ENCODE peak calls at places on chromosomes 3 and 15, in four cellular contexts. O is HepG2, K is K562, B is GM12878. L is an unnamed sample.

GRCh38 chr3:65342084-65342683 is 654.4 kb upstream of the ADAMTS9 start:
- DNase-seq in O (peak; percentile 35), K (peak; percentile 75), B (no peak), L (peak; percentile 87)

GRCh38 chr3:104763007-104763406 is 603.7 kb upstream of the ALCAM start:
- DNase-seq in O (no peak), K (no peak), B (no peak), L (no peak)

GRCh38 chr3:190101320-190102117 is 19.2 kb downstream of the P3H2 start:
- DNase-seq in O (no peak), K (no peak), B (no peak), L (no peak)

GRCh38 chr3:150218841-150219240 is 189.3 kb upstream of the TSC22D2 start:
- DNase-seq in O (no peak), K (no peak), B (no peak), L (no peak)

GRCh38 chr15:34588046-34588674 is 4.7 kb upstream of the GOLGA8B start:
- DNase-seq in O (peak; percentile 80), K (peak; percentile 87), B (no peak), L (peak; percentile 60)

GRCh38 chr15:33126559-33127290 is 67.8 kb downstream of the FMN1 start:
- DNase-seq in O (peak; percentile 9), K (peak; percentile 24), B (no peak), L (no peak)

GRCh38 chr3:126558336-126559071 is at the start of gene C3orf22:
- DNase-seq in O (no peak), K (no peak), B (no peak), L (no peak)

GRCh38 chr15:61857169-61857829 is 202.9 kb downstream of the VPS13C start:
- DNase-seq in O (no peak), K (no peak), B (no peak), L (no peak)

GRCh38 chr3:182784542-182784941 is 8.8 kb upstream of the ATP11B start:
- DNase-seq in O (no peak), K (peak; percentile 70), B (no peak), L (no peak)

GRCh38 chr3:129576514-129577345 is 29.7 kb downstream of the PLXND1 start:
- DNase-seq in O (peak; percentile 33), K (no peak), B (peak; percentile 35), L (no peak)

GRCh38 chr3:48966876-48967361 is 23.1 kb upstream of the P4HTM start:
- DNase-seq in O (no peak), K (no peak), B (no peak), L (no peak)

GRCh38 chr3:183202004-183202722 is 39.6 kb upstream of the LAMP3 start:
- DNase-seq in O (no peak), K (no peak), B (no peak), L (no peak)

GRCh38 chr3:148718982-148719862 is 21.5 kb downstream of the AGTR1 start:
- DNase-seq in O (no peak), K (no peak), B (no peak), L (peak; percentile 16)

GRCh38 chr3:87082806-87083440 is 92.0 kb upstream of the VGLL3 start:
- DNase-seq in O (peak; percentile 34), K (peak; percentile 48), B (no peak), L (no peak)

GRCh38 chr3:155131104-155131503 is 51.0 kb downstream of the MME start:
- DNase-seq in O (no peak), K (peak; percentile 92), B (no peak), L (no peak)

GRCh38 chr3:9942164-9942563 is 8.5 kb downstream of the CRELD1 start:
- DNase-seq in O (no peak), K (no peak), B (no peak), L (no peak)

GRCh38 chr3:84634668-84635067 is 324.1 kb upstream of the CADM2 start:
- DNase-seq in O (no peak), K (no peak), B (no peak), L (no peak)

GRCh38 chr15:46956456-46956855 is 760.8 kb upstream of the SEMA6D start:
- DNase-seq in O (no peak), K (no peak), B (no peak), L (no peak)

GRCh38 chr3:72224804-72225509 is 440.0 kb upstream of the PROK2 start:
- DNase-seq in O (no peak), K (no peak), B (no peak), L (no peak)

GRCh38 chr3:39141211-39141995 is 12.0 kb downstream of the CSRNP1 start:
- DNase-seq in O (no peak), K (peak; percentile 34), B (no peak), L (no peak)

GRCh38 chr15:34810455-34811146 is 15.3 kb upstream of the ACTC1 start:
- DNase-seq in O (no peak), K (peak; percentile 32), B (no peak), L (no peak)

DNA sequence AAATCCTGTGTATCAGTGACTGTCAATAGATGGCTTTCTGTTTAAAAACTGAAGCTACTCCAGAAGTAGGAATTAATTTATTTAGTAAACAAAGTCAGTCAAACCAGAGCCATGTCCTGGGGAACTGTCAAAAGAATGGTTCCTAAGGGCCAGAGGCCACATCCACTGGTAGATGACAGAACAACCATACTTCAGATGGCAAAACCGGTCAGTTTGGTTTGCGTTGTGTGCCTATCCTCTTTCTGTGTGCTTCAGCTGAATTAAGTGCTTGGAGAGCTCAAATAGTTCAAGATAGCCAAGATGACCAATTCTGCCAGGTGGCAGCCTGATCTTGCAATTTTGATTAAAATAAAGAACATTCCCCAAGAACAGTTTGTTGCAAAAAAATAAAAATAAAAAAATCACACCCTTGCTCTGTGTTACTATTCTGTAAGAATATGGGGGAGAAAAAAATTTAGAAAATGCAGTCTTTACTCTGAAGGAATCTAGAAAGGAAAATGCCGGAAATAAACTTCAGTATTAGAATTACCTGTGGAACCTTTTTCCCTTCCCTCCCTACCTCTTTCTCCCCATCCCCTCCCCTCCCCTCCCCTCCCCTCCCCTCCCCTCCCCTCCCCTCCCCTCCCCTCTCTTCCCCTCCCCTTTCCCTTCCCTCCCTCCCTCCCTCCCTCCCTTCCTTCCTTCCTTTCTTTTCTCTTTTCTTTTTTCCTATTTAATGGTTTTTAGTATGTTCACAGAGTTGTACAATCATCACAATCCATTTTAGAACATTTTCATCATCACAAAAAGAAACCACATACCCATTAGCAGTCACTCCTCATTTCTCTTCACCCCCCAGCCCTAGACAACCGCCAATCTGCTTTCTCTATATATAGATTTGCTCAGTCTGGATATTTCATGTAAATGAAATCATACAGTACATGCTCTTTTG is 2.6 kb downstream of the MAP3K13 start:
- DNase-seq in O (no peak), K (no peak), B (no peak), L (no peak)
- TF ChIP-seq NR2C2 in O (no peak), K (no peak), B (no peak), L (no peak)

GRCh38 chr3:122635789-122636188 is 44.9 kb upstream of the PARP14 start:
- DNase-seq in O (no peak), K (no peak), B (no peak), L (no peak)

GRCh38 chr3:122640437-122640999 is 40.1 kb upstream of the PARP14 start:
- DNase-seq in O (no peak), K (no peak), B (no peak), L (no peak)

GRCh38 chr3:122636697-122637096 is 43.9 kb upstream of the PARP14 start:
- DNase-seq in O (no peak), K (no peak), B (no peak), L (no peak)
- TF ChIP-seq NR2C2 in O (no peak), K (no peak), B (no peak), L (no peak)

DNA sequence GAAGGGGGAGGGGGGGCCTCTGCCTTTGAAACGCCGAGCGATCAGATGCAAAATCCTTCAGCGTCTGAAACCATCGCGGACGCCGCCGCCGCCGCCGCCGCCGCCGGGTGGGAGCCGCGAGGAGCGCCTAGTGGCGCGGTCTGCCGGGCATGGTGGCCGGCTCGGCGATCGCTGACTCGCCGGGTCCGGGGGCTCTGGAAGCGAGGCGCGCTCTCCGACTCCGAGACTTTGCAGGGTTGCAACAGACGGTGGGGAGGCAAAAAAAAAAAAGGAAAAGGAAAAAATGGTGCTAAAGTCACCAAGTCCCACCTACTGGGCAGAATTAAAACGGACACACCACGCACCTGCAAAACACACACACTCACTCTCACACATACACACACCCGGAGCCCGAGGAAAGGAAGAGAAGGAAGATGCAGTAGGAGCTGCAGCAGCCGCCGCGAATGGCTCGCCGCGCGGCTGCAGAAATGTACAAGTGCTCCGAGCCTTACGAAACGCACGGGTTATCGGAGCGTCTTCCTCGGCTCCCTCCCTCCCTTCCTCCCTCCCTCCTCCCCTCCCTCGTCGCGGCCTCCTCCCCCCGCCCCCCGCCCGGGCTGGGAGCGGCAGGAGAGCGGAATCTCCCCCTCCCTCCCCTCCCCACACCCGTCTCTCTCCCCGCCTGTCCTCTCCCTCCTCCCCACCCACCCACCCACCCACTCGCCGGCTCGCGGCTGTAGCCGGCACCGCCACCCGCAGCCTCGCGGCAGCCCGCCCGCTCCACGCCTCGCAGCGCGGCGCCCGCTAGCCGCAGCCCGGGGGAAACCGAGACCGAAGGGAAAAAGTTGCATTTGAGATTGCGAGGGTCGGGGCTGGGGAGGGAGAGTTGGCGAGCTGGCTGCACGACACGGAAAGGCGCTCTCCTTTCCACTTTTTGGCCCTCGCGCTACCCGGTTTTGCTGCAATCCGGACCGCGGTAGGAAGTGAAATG is at the start of gene NTRK3:
- DNase-seq in O (no peak), K (no peak), B (no peak), L (peak; percentile 63)
- TF ChIP-seq NR2C2 in O (no peak), K (no peak), B (no peak), L (no peak)

DNA sequence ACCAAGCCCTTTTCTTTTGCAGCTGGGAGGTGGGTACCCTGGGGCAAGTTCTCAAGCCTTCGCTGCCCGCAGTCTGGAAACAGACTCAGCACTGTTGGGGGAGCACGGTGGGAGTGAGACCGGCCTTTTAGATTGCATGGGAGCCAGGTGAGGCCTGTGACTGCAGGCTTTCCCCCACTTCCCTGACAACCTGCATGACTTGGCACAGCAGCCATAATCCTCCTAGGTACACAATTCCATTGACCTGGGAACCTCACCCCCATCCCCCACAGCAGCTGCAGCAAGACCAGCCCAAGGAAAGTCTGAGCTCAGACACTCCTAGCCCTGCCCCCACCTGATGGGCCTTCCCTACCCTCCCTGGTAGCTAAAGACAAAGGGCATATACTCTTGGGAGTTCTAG is 52.2 kb upstream of the CCDC80 start:
- DNase-seq in O (no peak), K (no peak), B (no peak), L (no peak)
- TF ChIP-seq NR2C2 in O (no peak), K (no peak), B (no peak), L (no peak)

DNA sequence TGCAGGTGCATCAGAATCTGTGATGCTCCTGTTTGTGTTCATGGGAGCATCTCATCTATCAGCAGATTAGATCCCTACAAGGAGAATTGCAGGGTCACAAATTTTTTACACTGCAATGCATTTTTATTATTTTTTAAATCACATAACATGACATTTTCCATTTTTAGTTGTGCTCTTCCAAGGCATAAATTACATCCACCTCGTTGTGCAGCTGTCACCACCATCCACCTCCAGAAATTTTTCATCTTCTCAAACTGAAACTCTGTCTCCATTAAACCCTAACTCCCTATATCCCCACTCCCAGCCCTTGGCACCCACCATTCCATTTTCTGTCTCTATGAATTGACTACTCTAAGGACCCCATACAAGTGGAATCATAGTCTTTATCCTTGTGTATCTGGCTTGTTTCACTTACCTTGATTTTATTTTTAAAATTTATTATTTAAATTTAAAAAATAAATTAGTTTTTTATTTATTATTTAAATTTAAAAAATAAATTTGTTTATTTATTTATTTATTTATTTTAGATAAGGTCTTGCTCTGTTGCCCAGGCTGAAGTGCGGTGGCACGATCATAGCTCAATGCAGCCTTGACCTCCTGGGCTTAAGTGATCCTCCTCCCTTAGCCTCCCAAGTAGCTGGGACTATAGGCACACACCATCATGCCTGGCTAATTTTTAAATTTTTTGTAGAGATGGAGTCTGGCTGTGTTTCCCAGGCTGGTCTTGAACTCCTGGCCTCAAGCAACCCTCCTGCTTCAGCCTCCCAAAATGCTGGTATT is 47.7 kb downstream of the FBLN2 start:
- DNase-seq in O (no peak), K (no peak), B (no peak), L (no peak)
- TF ChIP-seq NR2C2 in O (no peak), K (no peak), B (no peak), L (no peak)

GRCh38 chr3:142904639-142905441 is 16.0 kb upstream of the PCOLCE2 start:
- DNase-seq in O (peak; percentile 15), K (peak; percentile 49), B (no peak), L (peak; percentile 14)
- TF ChIP-seq NR2C2 in O (no peak), K (no peak), B (no peak), L (no peak)